ENCODE peak calls at places on chromosomes 11 and 22, in seven cellular contexts. Q is brain microvascular endothelial cell, E is fibroblast of lung, S is endothelial cell of umbilical vein, U is pancreas, Y is colonic mucosa, P is PC-9. B is an unnamed sample. For H3K36me3, the result is how much of the 10 kb centered on the place peaks cover.

GRCh38 chr11:128326791-128327190 is 260.6 kb downstream of the ETS1 start:
- DNase-seq in Q (no peak), E (no peak), S (no peak), U (no peak), Y (no peak), P (no peak), B (no peak)

GRCh38 chr22:45503816-45504702 is 1.4 kb downstream of the FBLN1 start:
- DNase-seq in Q (peak), E (peak), S (no peak), U (peak), Y (no peak), P (no peak), B (peak)

GRCh38 chr11:707817-708420 is 1.9 kb downstream of the EPS8L2 start:
- DNase-seq in Q (no peak), E (peak), S (no peak), U (peak), Y (peak), P (peak), B (peak)

GRCh38 chr22:32206774-32207758 is 2.2 kb upstream of the RFPL2 start:
- DNase-seq in Q (peak), E (peak), S (no peak), U (peak), Y (peak), P (peak), B (peak)

GRCh38 chr11:112652786-112653390 is 308.3 kb upstream of the NCAM1 start:
- DNase-seq in Q (no peak), E (peak), S (no peak), U (no peak), Y (no peak), P (no peak), B (no peak)

GRCh38 chr11:13772223-13773046 is 104.0 kb downstream of the FAR1 start:
- DNase-seq in Q (peak), E (peak), S (peak), U (no peak), Y (peak), P (peak), B (peak)

GRCh38 chr11:86551286-86551685 is 121.1 kb downstream of the ME3 start:
- DNase-seq in Q (peak), E (peak), S (peak), U (no peak), Y (no peak), P (no peak), B (peak)

GRCh38 chr22:38240734-38241252 is 32.0 kb downstream of the TMEM184B start:
- DNase-seq in Q (peak), E (peak), S (peak), U (peak), Y (peak), P (peak), B (peak)

GRCh38 chr11:62044639-62045121 is 77.2 kb upstream of the FTH1 start:
- DNase-seq in Q (no peak), E (no peak), S (no peak), U (no peak), Y (peak), P (peak), B (no peak)

GRCh38 chr22:39493759-39494158 is 8.3 kb upstream of the MIEF1 start:
- DNase-seq in Q (peak), E (peak), S (no peak), U (peak), Y (no peak), P (no peak), B (no peak)

GRCh38 chr11:123434262-123434661 is 4.2 kb downstream of the GRAMD1B start:
- DNase-seq in Q (no peak), E (peak), S (peak), U (no peak), Y (no peak), P (no peak), B (no peak)

GRCh38 chr22:32325416-32325801 is 32.3 kb upstream of the RFPL3 start:
- DNase-seq in Q (no peak), E (no peak), S (no peak), U (no peak), Y (no peak), P (no peak), B (no peak)

GRCh38 chr11:94171693-94172440 is 43.2 kb downstream of the PANX1 start:
- DNase-seq in Q (peak), E (no peak), S (peak), U (no peak), Y (peak), P (peak), B (peak)

GRCh38 chr11:90947930-90948329 is 725.1 kb upstream of the CHORDC1 start:
- DNase-seq in Q (no peak), E (no peak), S (no peak), U (no peak), Y (no peak), P (no peak), B (no peak)

GRCh38 chr11:924406-925157 is 1.1 kb upstream of the AP2A2 start:
- DNase-seq in Q (no peak), E (no peak), S (no peak), U (peak), Y (no peak), P (no peak), B (no peak)

GRCh38 chr11:71406681-71407080 is 41.5 kb downstream of the DHCR7 start:
- DNase-seq in Q (no peak), E (no peak), S (no peak), U (no peak), Y (no peak), P (no peak), B (no peak)

GRCh38 chr11:44608654-44609027 is 43.2 kb downstream of the CD82 start:
- DNase-seq in Q (no peak), E (no peak), S (no peak), U (no peak), Y (no peak), P (no peak), B (no peak)

GRCh38 chr11:61294717-61295595 is at the start of gene VWCE:
- DNase-seq in Q (peak), E (peak), S (peak), U (peak), Y (peak), P (peak), B (peak)

GRCh38 chr11:66324626-66325025 is 7.8 kb upstream of the CD248 start:
- DNase-seq in Q (no peak), E (peak), S (no peak), U (no peak), Y (no peak), P (no peak), B (no peak)

GRCh38 chr11:120185678-120186407 is 25.0 kb upstream of the OAF start:
- DNase-seq in Q (no peak), E (no peak), S (no peak), U (no peak), Y (peak), P (no peak), B (peak)

GRCh38 chr22:27220349-27220748 is 563.0 kb downstream of the MIAT start:
- DNase-seq in Q (peak), E (peak), S (no peak), U (no peak), Y (no peak), P (no peak), B (peak)

GRCh38 chr22:43925433-43926348 is 2.1 kb downstream of the PNPLA3 start:
- DNase-seq in Q (no peak), E (peak), S (no peak), U (no peak), Y (no peak), P (peak), B (peak)

GRCh38 chr11:44275241-44275640 is 34.7 kb downstream of the ALX4 start:
- DNase-seq in Q (no peak), E (no peak), S (no peak), U (no peak), Y (no peak), P (no peak), B (no peak)

GRCh38 chr11:2517016-2517385 is 72.2 kb downstream of the KCNQ1 start:
- DNase-seq in Q (no peak), E (no peak), S (no peak), U (peak), Y (peak), P (no peak), B (no peak)

GRCh38 chr22:36180038-36180880 is 19.7 kb upstream of the APOL3 start:
- DNase-seq in Q (peak), E (peak), S (peak), U (peak), Y (peak), P (peak), B (peak)

GRCh38 chr11:97109078-97109477 is 719.3 kb downstream of the JRKL start:
- DNase-seq in Q (no peak), E (no peak), S (no peak), U (no peak), Y (no peak), P (no peak), B (no peak)

GRCh38 chr11:89540826-89541225 is 49.7 kb upstream of the NOX4 start:
- DNase-seq in Q (no peak), E (no peak), S (no peak), U (no peak), Y (no peak), P (no peak), B (no peak)

GRCh38 chr11:56799691-56800090 is 51.2 kb upstream of the OR9G4 start:
- DNase-seq in Q (no peak), E (no peak), S (no peak), U (no peak), Y (no peak), P (no peak), B (no peak)

GRCh38 chr22:37010976-37011375 is 8.3 kb downstream of the TST start:
- DNase-seq in Q (no peak), E (no peak), S (no peak), U (no peak), Y (no peak), P (no peak), B (no peak)

GRCh38 chr11:10263929-10264328 is 30.1 kb downstream of the SBF2 start:
- DNase-seq in Q (peak), E (peak), S (no peak), U (no peak), Y (no peak), P (no peak), B (no peak)

GRCh38 chr11:12006552-12007229 is 1.7 kb downstream of the DKK3 start:
- DNase-seq in Q (no peak), E (no peak), S (no peak), U (no peak), Y (no peak), P (no peak), B (no peak)

GRCh38 chr11:34188181-34188580 is 82.8 kb downstream of the NAT10 start:
- DNase-seq in Q (no peak), E (no peak), S (no peak), U (no peak), Y (no peak), P (no peak), B (no peak)

GRCh38 chr11:37230865-37231264 is 632.8 kb upstream of the RAG2 start:
- DNase-seq in Q (no peak), E (no peak), S (no peak), U (no peak), Y (no peak), P (no peak), B (no peak)

GRCh38 chr11:47907499-47907898 is 59.3 kb upstream of the NUP160 start:
- DNase-seq in Q (peak), E (peak), S (no peak), U (no peak), Y (no peak), P (no peak), B (peak)

GRCh38 chr11:96388891-96389603 is 665 bp downstream of the CCDC82 start:
- DNase-seq in Q (no peak), E (peak), S (peak), U (no peak), Y (no peak), P (no peak), B (no peak)

GRCh38 chr11:59144579-59145345 is 2.1 kb downstream of the FAM111A start:
- DNase-seq in Q (peak), E (peak), S (peak), U (peak), Y (peak), P (peak), B (peak)

GRCh38 chr11:59142530-59143507 is at the start of gene FAM111A:
- DNase-seq in Q (peak), E (peak), S (peak), U (peak), Y (peak), P (peak), B (peak)

GRCh38 chr11:59144096-59144495 is 1.4 kb downstream of the FAM111A start:
- DNase-seq in Q (no peak), E (no peak), S (peak), U (no peak), Y (no peak), P (no peak), B (no peak)

GRCh38 chr11:59141191-59141590 is 1.5 kb upstream of the FAM111A start:
- DNase-seq in Q (no peak), E (no peak), S (no peak), U (no peak), Y (no peak), P (no peak), B (no peak)

DNA sequence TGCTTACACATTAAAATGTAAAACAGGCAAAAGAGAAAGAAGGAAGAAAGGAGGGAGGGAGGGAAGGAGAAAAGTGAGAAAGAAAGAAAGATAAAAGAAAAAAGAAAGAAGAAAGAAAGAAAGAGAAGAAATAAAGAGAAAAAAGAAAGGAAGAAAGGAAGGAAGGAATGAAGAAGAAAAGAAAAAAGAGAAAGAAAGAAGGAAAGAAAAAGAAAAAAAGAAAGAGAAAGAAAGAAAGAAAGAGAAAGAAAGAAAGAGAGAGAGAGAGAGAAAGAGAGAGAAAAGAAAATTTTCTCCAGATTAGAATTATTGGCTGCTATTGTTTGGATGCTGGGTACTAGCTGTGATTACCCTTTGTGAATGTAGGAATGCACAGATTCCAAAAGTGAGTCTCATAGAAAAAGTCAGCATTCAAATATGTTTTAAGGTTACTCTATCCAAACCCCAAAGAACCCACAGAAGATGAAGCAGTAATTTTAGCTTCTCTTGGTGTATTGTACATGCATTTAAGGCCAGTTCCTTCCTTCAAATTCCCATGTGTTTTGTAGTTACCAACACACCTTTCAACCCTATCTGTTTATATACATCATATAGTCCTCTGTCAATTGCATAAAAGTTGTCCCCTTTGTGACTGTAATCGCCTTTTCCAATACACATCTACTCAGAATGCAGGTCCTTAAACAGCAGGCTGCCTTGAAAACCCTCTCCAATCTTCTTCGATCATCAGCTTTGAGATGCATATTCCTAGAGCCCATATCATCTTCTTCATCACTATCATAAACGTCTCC is 789 bp upstream of the FAM111A start:
- DNase-seq in Q (no peak), E (peak), S (no peak), U (no peak), Y (no peak), P (no peak), B (no peak)
- H3K36me3 ChIP-seq in Q (under half), E (under half), S (under half), U (under half), Y (under half), P (under half), B (under half)

GRCh38 chr11:105823495-105824033 is 198.5 kb downstream of the MSANTD4 start:
- DNase-seq in Q (no peak), E (peak), S (no peak), U (no peak), Y (no peak), P (no peak), B (no peak)
- H3K36me3 ChIP-seq in Q (under half), E (under half), S (under half), U (under half), Y (under half), P (under half), B (under half)

DNA sequence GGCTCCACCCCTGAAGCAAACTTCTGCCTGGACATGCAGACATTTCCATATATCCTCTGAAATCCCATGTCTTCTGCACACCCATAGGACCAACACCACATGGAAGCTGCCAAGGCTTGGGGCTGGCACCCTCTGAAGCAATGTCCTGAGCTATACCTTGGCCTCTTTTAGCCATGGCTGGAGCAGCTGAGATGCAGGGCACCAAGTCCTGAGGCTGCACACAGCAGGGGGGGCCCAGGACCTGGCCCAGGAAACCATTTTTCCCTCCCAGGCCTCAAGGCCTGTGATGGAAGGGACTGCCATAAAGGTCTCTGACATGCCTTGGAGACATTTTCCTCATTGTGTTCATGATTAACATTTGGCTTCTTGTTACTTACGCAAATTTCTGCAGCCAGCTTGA is 34.5 kb downstream of the SYT9 start:
- DNase-seq in Q (no peak), E (no peak), S (no peak), U (no peak), Y (no peak), P (no peak), B (no peak)
- H3K36me3 ChIP-seq in Q (under half), E (under half), S (under half), U (under half), Y (under half), P (under half), B (under half)

GRCh38 chr11:68411501-68411991 is 49.0 kb upstream of the PPP6R3 start:
- DNase-seq in Q (no peak), E (no peak), S (no peak), U (no peak), Y (peak), P (peak), B (no peak)
- H3K36me3 ChIP-seq in Q (under half), E (under half), S (under half), U (half or more), Y (under half), P (under half), B (under half)

DNA sequence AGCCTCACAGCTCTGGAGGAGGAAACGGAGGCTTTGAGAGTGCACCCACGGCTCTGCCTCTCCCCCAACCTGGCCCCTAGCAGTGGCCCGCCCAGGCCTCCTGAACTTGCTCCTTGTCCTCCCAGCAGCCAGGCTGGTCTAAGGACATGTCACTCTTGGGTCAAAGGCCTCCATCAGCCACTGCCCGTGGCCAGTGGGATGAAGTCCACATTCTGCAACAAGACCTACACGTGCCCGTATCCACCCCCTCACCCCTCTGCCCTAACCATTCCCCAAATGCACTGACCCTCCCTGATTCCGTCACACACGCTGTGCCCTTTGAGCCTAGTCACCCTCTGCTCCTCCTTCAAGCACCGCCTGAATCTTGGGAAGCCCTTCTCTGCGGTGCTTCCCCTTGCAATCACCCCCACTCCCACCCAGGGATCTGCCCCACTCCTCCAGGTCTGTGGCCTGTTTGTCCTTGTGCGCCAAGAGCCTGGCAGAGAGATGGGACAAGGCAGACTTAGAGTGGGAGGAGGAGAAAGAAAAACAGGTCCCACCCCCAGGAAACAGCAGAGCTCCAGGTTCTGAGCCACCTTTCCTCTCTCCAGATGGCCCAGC is 37.5 kb upstream of the TEF start:
- DNase-seq in Q (no peak), E (no peak), S (no peak), U (no peak), Y (no peak), P (no peak), B (no peak)
- H3K36me3 ChIP-seq in Q (half or more), E (half or more), S (half or more), U (half or more), Y (under half), P (under half), B (under half)

DNA sequence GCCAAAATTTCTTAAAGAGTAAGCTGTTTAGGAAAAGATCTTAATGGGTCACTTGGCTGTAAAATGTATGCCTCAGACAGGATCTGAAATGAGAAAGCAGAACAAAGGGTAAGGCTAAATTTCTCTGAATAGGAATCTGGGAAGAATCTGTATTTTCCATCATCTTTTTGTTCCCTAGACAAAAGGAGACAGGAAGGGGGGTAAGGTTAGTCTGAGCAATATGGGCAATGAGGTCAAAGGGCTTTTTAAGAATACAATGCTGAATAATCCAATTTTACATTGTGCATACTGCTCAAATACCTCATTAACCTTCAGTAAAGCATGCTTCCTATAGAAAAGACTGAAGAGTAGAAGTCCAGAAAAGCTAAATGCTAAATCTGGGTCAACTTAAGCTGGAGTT is 34.6 kb downstream of the CLDN25 start:
- DNase-seq in Q (no peak), E (no peak), S (peak), U (no peak), Y (no peak), P (no peak), B (no peak)
- H3K36me3 ChIP-seq in Q (under half), E (under half), S (under half), U (under half), Y (under half), P (under half), B (under half)

GRCh38 chr22:50436134-50436830 is 38.6 kb downstream of the SBF1 start:
- DNase-seq in Q (no peak), E (no peak), S (no peak), U (peak), Y (no peak), P (no peak), B (no peak)

GRCh38 chr22:50437511-50438304 is 37.1 kb downstream of the SBF1 start:
- DNase-seq in Q (no peak), E (no peak), S (no peak), U (peak), Y (no peak), P (no peak), B (no peak)

GRCh38 chr22:50435701-50436115 is 39.1 kb downstream of the SBF1 start:
- DNase-seq in Q (no peak), E (no peak), S (no peak), U (no peak), Y (no peak), P (no peak), B (no peak)

GRCh38 chr22:50438305-50439275 is 36.2 kb downstream of the SBF1 start:
- DNase-seq in Q (no peak), E (no peak), S (no peak), U (peak), Y (no peak), P (no peak), B (no peak)

DNA sequence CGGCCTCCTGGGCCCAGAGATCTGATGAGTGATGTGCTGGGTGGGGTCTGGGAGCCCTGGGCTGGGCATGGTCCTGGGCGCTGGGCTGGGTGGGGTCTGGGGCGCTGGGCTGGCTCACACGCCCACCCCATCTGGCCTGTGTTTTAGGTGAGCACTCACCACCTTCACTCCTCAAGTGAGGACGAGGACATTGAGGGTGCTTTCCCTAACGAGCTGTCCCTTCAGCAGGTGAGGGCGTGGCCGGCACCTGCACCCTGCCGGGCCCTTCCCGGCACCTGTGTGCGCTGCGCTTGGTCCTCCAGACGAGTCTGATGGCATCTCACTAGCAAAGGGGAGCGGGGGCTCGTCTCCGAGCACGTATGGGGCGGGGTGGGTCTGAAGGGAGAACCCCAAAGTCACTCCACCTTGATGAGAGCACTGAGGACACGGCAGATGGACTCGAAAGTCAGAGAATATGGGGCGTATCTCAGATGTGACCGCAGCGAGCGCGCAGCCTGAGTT is 37.9 kb downstream of the SBF1 start:
- DNase-seq in Q (no peak), E (no peak), S (no peak), U (peak), Y (no peak), P (no peak), B (no peak)
- H3K36me3 ChIP-seq in Q (half or more), E (under half), S (half or more), U (half or more), Y (under half), P (under half), B (under half)